ENCODE peak calls at places on chromosomes 3 and 15, in five cellular contexts. H, L, V, N and K are unnamed samples.
A peak's percentile ranks its signal among the peaks of the same experiment; 100 is the strongest.

GRCh38 chr15:72838311-72838731 is 54.8 kb upstream of the ADPGK start:
- DNase-seq in L (peak; percentile 8), N (no peak), H (no peak), V (no peak), K (no peak)

GRCh38 chr15:86016750-86017149 is 62.9 kb upstream of the AGBL1 start:
- DNase-seq in V (no peak), N (no peak), H (no peak), L (peak; percentile 17), K (no peak)

GRCh38 chr15:69061414-69061842 is 46.9 kb downstream of the NOX5 start:
- DNase-seq in V (no peak), L (no peak), H (no peak), N (no peak), K (no peak)

GRCh38 chr15:75202251-75203016 is 752 bp downstream of the C15orf39 start:
- DNase-seq in V (peak; percentile 62), L (peak; percentile 68), H (peak; percentile 93), N (peak; percentile 85), K (peak; percentile 87)

GRCh38 chr3:43573576-43573975 is 48.2 kb downstream of the ANO10 start:
- DNase-seq in H (no peak), V (no peak), L (no peak), N (no peak), K (no peak)

GRCh38 chr3:49411550-49411967 is 217 bp downstream of the RHOA start:
- DNase-seq in L (no peak), V (peak; percentile 85), H (peak; percentile 77), N (peak; percentile 40), K (no peak)

GRCh38 chr3:36918050-36918449 is 26.8 kb downstream of the TRANK1 start:
- DNase-seq in L (no peak), N (no peak), V (no peak), H (peak; percentile 59), K (no peak)

GRCh38 chr15:41865490-41866055 is 26.9 kb downstream of the PLA2G4B start:
- DNase-seq in V (no peak), N (no peak), L (no peak), H (no peak), K (no peak)

GRCh38 chr3:81958967-81959625 is 197.7 kb upstream of the GBE1 start:
- DNase-seq in V (no peak), L (peak; percentile 1), N (no peak), H (no peak), K (no peak)

GRCh38 chr3:111949712-111950111 is 29.1 kb upstream of the ABHD10 start:
- DNase-seq in N (no peak), V (no peak), L (no peak), H (no peak), K (no peak)

GRCh38 chr3:100899440-100900091 is 93.7 kb downstream of the ABI3BP start:
- DNase-seq in H (no peak), L (no peak), N (no peak), V (no peak), K (no peak)

GRCh38 chr3:150535204-150535603 is 11.1 kb downstream of the SERP1 start:
- DNase-seq in L (no peak), N (no peak), V (no peak), H (no peak), K (no peak)

GRCh38 chr3:12577379-12577778 is 20.5 kb downstream of the MKRN2 start:
- DNase-seq in N (no peak), H (no peak), V (no peak), L (no peak), K (no peak)

GRCh38 chr3:41131224-41131623 is 68.1 kb upstream of the CTNNB1 start:
- DNase-seq in H (no peak), N (no peak), L (peak; percentile 99), V (peak; percentile 53), K (no peak)